ENCODE peak calls at places on chromosomes 13 and 19, in five cellular contexts. Z, K, I, N and H are unnamed samples.

GRCh38 chr19:40759352-40759751 is 8.3 kb downstream of the SNRPA start:
- DNase-seq in Z (no peak), K (no peak), N (no peak), I (no peak), H (no peak)

GRCh38 chr19:38004505-38005223 is 97.7 kb downstream of the SIPA1L3 start:
- DNase-seq in I (peak; percentile 97), Z (peak; percentile 97), N (peak; percentile 98), K (peak; percentile 88), H (peak; percentile 97)

GRCh38 chr13:60583196-60583908 is 186.3 kb downstream of the TDRD3 start:
- DNase-seq in K (peak; percentile 55), Z (no peak), I (peak; percentile 59), N (peak; percentile 16), H (peak; percentile 17)

GRCh38 chr19:16288544-16288943 is 36.1 kb upstream of the KLF2 start:
- DNase-seq in Z (peak; percentile 25), I (peak; percentile 30), K (no peak), N (peak; percentile 17), H (no peak)

GRCh38 chr13:43766766-43767165 is 20.0 kb downstream of the ENOX1 start:
- DNase-seq in K (no peak), Z (no peak), N (no peak), I (peak; percentile 31), H (no peak)

GRCh38 chr13:48906200-48906599 is 69.5 kb upstream of the FNDC3A start:
- DNase-seq in N (no peak), K (no peak), Z (no peak), I (no peak), H (no peak)

GRCh38 chr19:9986787-9987281 is 23.5 kb downstream of the COL5A3 start:
- DNase-seq in N (peak; percentile 29), I (peak; percentile 33), K (no peak), Z (no peak), H (peak; percentile 40)

GRCh38 chr13:110841846-110842245 is 73.0 kb downstream of the ANKRD10 start:
- DNase-seq in Z (no peak), I (no peak), N (peak; percentile 8), K (no peak), H (no peak)

GRCh38 chr19:20470345-20471119 is 95.0 kb downstream of the ZNF737 start:
- DNase-seq in I (no peak), K (no peak), Z (no peak), N (no peak), H (no peak)

GRCh38 chr19:8148088-8148409 is 1.3 kb downstream of the FBN3 start:
- DNase-seq in Z (no peak), N (no peak), I (no peak), K (no peak), H (no peak)
- H3K9ac ChIP-seq in Z (no peak overlapping the region), N (no peak overlapping the region), I (no peak overlapping the region), K (peak overlapping the region; percentile 98), H (no peak overlapping the region)

GRCh38 chr13:25065974-25066770 is 29.8 kb upstream of the PABPC3 start:
- DNase-seq in N (no peak), I (no peak), K (no peak), Z (no peak), H (no peak)

GRCh38 chr13:25069236-25069635 is 26.7 kb upstream of the PABPC3 start:
- DNase-seq in I (no peak), K (no peak), N (no peak), Z (no peak), H (no peak)

GRCh38 chr13:25064396-25064795 is 31.5 kb upstream of the PABPC3 start:
- DNase-seq in K (no peak), Z (no peak), I (no peak), N (no peak), H (no peak)

GRCh38 chr13:25068810-25069209 is 27.1 kb upstream of the PABPC3 start:
- DNase-seq in I (no peak), K (no peak), N (no peak), Z (no peak), H (no peak)

GRCh38 chr13:25067054-25067453 is 28.9 kb upstream of the PABPC3 start:
- DNase-seq in I (no peak), K (peak; percentile 65), Z (no peak), N (no peak), H (no peak)
- H3K27me3 ChIP-seq in I (no peaks in the 10 kb centered on the region), K (no peaks in the 10 kb centered on the region), Z (peaks cover 33% of the 10 kb centered on the region), N (no peaks in the 10 kb centered on the region), H (peaks cover 34% of the 10 kb centered on the region)

GRCh38 chr19:35755550-35756371 is 1.1 kb downstream of the HSPB6 start:
- DNase-seq in I (peak; percentile 86), Z (peak; percentile 46), K (no peak), N (peak; percentile 55), H (no peak)
- H3K9ac ChIP-seq in I (peak overlapping the region; percentile 94), Z (peak overlapping the region; percentile 99), K (peak overlapping the region; percentile 10), N (peak overlapping the region; percentile 90), H (peak overlapping the region; percentile 100)

DNA sequence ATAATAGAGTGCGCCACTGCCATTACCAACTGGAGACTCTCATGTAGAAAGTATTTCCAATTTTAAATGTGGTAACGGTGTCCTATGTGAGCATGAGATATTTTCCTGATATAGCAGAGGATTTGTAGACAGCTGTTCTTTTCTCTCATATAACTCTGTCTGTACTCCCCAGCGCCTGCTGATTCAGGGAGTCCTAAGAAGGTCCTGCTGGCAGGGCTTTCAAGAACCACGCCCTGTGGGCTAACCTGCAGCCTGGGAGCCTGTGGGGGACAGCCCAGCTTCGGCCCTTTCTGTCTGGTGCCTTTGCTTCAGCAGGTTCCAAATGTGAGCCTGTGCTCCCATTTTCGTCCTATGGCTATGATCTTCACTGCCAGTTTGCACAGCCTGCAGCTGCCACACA is 316.8 kb downstream of the ATP8A2 start:
- DNase-seq in K (no peak), N (no peak), Z (no peak), I (no peak), H (no peak)
- H3K27me3 ChIP-seq in K (no peaks in the 10 kb centered on the region), N (no peaks in the 10 kb centered on the region), Z (no peaks in the 10 kb centered on the region), I (no peaks in the 10 kb centered on the region), H (peaks cover 6% of the 10 kb centered on the region)

GRCh38 chr19:18494267-18494607 is 27.6 kb downstream of the ELL start:
- DNase-seq in I (peak; percentile 39), K (no peak), Z (peak; percentile 70), N (peak; percentile 69), H (peak; percentile 59)
- H3K9ac ChIP-seq in I (no peak overlapping the region), K (no peak overlapping the region), Z (peak overlapping the region; percentile 60), N (no peak overlapping the region), H (peak overlapping the region; percentile 7)

GRCh38 chr19:41784337-41785239 is 11.8 kb upstream of the CEACAM3 start:
- DNase-seq in K (no peak), N (no peak), I (no peak), Z (no peak), H (no peak)
- H3K27me3 ChIP-seq in K (peaks cover 24% of the 10 kb centered on the region), N (peaks cover 3% of the 10 kb centered on the region), I (peaks cover 5% of the 10 kb centered on the region), Z (peaks cover 19% of the 10 kb centered on the region), H (peaks cover 61% of the 10 kb centered on the region)

GRCh38 chr13:42075517-42075916 is 27.1 kb downstream of the DGKH start:
- DNase-seq in Z (no peak), I (no peak), N (no peak), K (no peak), H (no peak)
- H3K9ac ChIP-seq in Z (no peak overlapping the region), I (no peak overlapping the region), N (no peak overlapping the region), K (no peak overlapping the region), H (no peak overlapping the region)

GRCh38 chr19:3034194-3034844 is 5.2 kb upstream of the TLE2 start:
- DNase-seq in K (no peak), I (peak; percentile 80), N (peak; percentile 64), Z (peak; percentile 71), H (no peak)

GRCh38 chr19:3029070-3029923 is at the start of gene TLE2:
- DNase-seq in I (no peak), N (no peak), K (no peak), Z (no peak), H (peak; percentile 59)

GRCh38 chr19:3033595-3034193 is 4.6 kb upstream of the TLE2 start:
- DNase-seq in K (no peak), I (no peak), Z (no peak), N (no peak), H (no peak)

GRCh38 chr19:3028305-3029069 is 593 bp downstream of the TLE2 start:
- DNase-seq in N (no peak), Z (no peak), I (no peak), K (no peak), H (no peak)

GRCh38 chr19:3031607-3031867 is 2.5 kb upstream of the TLE2 start:
- DNase-seq in I (no peak), Z (no peak), N (no peak), K (no peak), H (no peak)
- H3K27me3 ChIP-seq in I (peaks cover 19% of the 10 kb centered on the region), Z (peaks cover 61% of the 10 kb centered on the region), N (peaks cover 42% of the 10 kb centered on the region), K (peaks cover 85% of the 10 kb centered on the region), H (peaks cover 25% of the 10 kb centered on the region)